ENCODE peak calls at places on chromosomes 5 and 9, in five cellular contexts. One of them, this sample, is unnamed.

GRCh38 chr9:115104908-115105307 is 13.0 kb downstream of the TNC start:
- DNase-seq in AG09319: peak
- DNase-seq in tibial nerve: no peak
- DNase-seq in right atrium auricular region: no peak
- DNase-seq in astrocyte of the cerebellum: no peak
- DNase-seq in this sample: no peak

GRCh38 chr5:166781729-166782128 is 1509.7 kb upstream of the WWC1 start:
- DNase-seq in tibial nerve: no peak
- DNase-seq in astrocyte of the cerebellum: no peak
- DNase-seq in AG09319: no peak
- DNase-seq in right atrium auricular region: no peak
- DNase-seq in this sample: peak

GRCh38 chr5:120684213-120684612 is 220.1 kb downstream of the PRR16 start:
- DNase-seq in astrocyte of the cerebellum: no peak
- DNase-seq in tibial nerve: no peak
- DNase-seq in AG09319: no peak
- DNase-seq in right atrium auricular region: no peak
- DNase-seq in this sample: no peak

GRCh38 chr5:10863763-10864383 is 102.8 kb upstream of the DAP start:
- DNase-seq in AG09319: no peak
- DNase-seq in right atrium auricular region: no peak
- DNase-seq in tibial nerve: no peak
- DNase-seq in astrocyte of the cerebellum: no peak
- DNase-seq in this sample: no peak

GRCh38 chr5:23234153-23234729 is 273.2 kb upstream of the PRDM9 start:
- DNase-seq in tibial nerve: no peak
- DNase-seq in astrocyte of the cerebellum: no peak
- DNase-seq in right atrium auricular region: no peak
- DNase-seq in AG09319: no peak
- DNase-seq in this sample: no peak

GRCh38 chr5:79562351-79563246 is 48.7 kb upstream of the HOMER1 start:
- DNase-seq in AG09319: peak
- DNase-seq in right atrium auricular region: no peak
- DNase-seq in tibial nerve: no peak
- DNase-seq in astrocyte of the cerebellum: no peak
- DNase-seq in this sample: no peak

GRCh38 chr9:36893911-36894310 is 140.2 kb downstream of the PAX5 start:
- DNase-seq in right atrium auricular region: no peak
- DNase-seq in AG09319: no peak
- DNase-seq in tibial nerve: no peak
- DNase-seq in astrocyte of the cerebellum: no peak
- DNase-seq in this sample: no peak

GRCh38 chr9:135561391-135562234 is at the start of gene PAEP:
- DNase-seq in astrocyte of the cerebellum: no peak
- DNase-seq in right atrium auricular region: no peak
- DNase-seq in AG09319: no peak
- DNase-seq in tibial nerve: no peak
- DNase-seq in this sample: no peak

GRCh38 chr5:5145651-5146529 is 5.8 kb downstream of the ADAMTS16 start:
- DNase-seq in AG09319: no peak
- DNase-seq in tibial nerve: no peak
- DNase-seq in right atrium auricular region: no peak
- DNase-seq in astrocyte of the cerebellum: no peak
- DNase-seq in this sample: no peak

GRCh38 chr9:130893250-130894101 is 3.1 kb downstream of the QRFP start:
- DNase-seq in astrocyte of the cerebellum: no peak
- DNase-seq in right atrium auricular region: no peak
- DNase-seq in tibial nerve: no peak
- DNase-seq in AG09319: no peak
- DNase-seq in this sample: no peak
- TF ChIP-seq CTCF in astrocyte of the cerebellum: peak
- TF ChIP-seq CTCF in right atrium auricular region: no peak
- TF ChIP-seq CTCF in tibial nerve: peak
- TF ChIP-seq CTCF in AG09319: no peak
- TF ChIP-seq CTCF in this sample: no peak

DNA sequence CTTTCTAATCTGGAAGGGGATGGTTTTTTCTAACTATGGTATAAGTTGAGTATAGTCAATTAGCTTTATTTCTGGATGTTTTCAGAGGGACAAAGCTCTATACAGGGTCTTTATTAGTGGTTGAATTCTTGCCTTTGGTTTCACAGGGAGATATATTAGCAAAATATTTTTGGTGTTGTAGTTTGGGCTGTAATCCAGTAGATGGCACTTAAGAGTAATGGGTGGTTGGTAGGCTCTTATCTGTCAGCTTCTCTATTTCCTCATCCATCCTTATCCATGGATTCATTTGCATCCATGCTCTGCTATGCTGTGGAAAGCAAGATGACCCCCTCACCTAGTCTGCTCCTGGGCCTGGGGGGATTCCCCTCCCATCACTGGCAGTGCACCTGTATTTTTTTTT is 363.6 kb upstream of the CYLC2 start:
- DNase-seq in right atrium auricular region: no peak
- DNase-seq in tibial nerve: no peak
- DNase-seq in AG09319: no peak
- DNase-seq in astrocyte of the cerebellum: no peak
- DNase-seq in this sample: no peak
- TF ChIP-seq CTCF in right atrium auricular region: no peak
- TF ChIP-seq CTCF in tibial nerve: no peak
- TF ChIP-seq CTCF in AG09319: no peak
- TF ChIP-seq CTCF in astrocyte of the cerebellum: no peak
- TF ChIP-seq CTCF in this sample: no peak

DNA sequence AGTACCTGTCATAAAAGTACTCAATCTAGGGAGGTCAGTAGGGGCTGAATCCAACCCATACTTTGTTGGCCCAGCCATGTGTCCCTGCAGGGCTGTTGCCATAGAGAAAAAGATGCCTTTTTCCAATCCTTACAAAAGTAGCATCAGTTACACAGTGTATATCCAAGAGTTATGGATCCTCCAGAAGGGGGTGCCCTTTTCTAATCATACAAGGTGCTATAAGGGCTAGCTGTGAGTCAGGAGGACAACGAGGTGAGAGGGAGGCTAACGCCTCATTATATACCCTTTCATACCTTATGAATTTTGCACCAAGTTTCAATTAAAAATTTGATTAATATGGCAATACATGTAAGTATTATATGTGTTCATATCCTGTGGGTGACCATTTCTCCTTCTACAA is 4.8 kb downstream of the KIAA0825 start:
- DNase-seq in astrocyte of the cerebellum: no peak
- DNase-seq in right atrium auricular region: no peak
- DNase-seq in tibial nerve: no peak
- DNase-seq in AG09319: no peak
- DNase-seq in this sample: no peak
- TF ChIP-seq CTCF in astrocyte of the cerebellum: peak
- TF ChIP-seq CTCF in right atrium auricular region: no peak
- TF ChIP-seq CTCF in tibial nerve: no peak
- TF ChIP-seq CTCF in AG09319: no peak
- TF ChIP-seq CTCF in this sample: no peak

GRCh38 chr9:120109242-120109641 is 470.7 kb downstream of the CDK5RAP2 start:
- DNase-seq in tibial nerve: no peak
- DNase-seq in right atrium auricular region: no peak
- DNase-seq in AG09319: no peak
- DNase-seq in astrocyte of the cerebellum: no peak
- DNase-seq in this sample: no peak
- TF ChIP-seq CTCF in tibial nerve: no peak
- TF ChIP-seq CTCF in right atrium auricular region: no peak
- TF ChIP-seq CTCF in AG09319: peak
- TF ChIP-seq CTCF in astrocyte of the cerebellum: no peak
- TF ChIP-seq CTCF in this sample: no peak

GRCh38 chr5:1244976-1245375 is 19.8 kb downstream of the SLC6A18 start:
- DNase-seq in astrocyte of the cerebellum: no peak
- DNase-seq in tibial nerve: no peak
- DNase-seq in AG09319: no peak
- DNase-seq in right atrium auricular region: no peak
- DNase-seq in this sample: no peak
- TF ChIP-seq CTCF in astrocyte of the cerebellum: no peak
- TF ChIP-seq CTCF in tibial nerve: no peak
- TF ChIP-seq CTCF in AG09319: no peak
- TF ChIP-seq CTCF in right atrium auricular region: no peak
- TF ChIP-seq CTCF in this sample: no peak

GRCh38 chr5:105828855-105829254 is 1841.9 kb downstream of the EFNA5 start:
- DNase-seq in astrocyte of the cerebellum: no peak
- DNase-seq in tibial nerve: no peak
- DNase-seq in right atrium auricular region: no peak
- DNase-seq in AG09319: no peak
- DNase-seq in this sample: no peak
- TF ChIP-seq CTCF in astrocyte of the cerebellum: no peak
- TF ChIP-seq CTCF in tibial nerve: no peak
- TF ChIP-seq CTCF in right atrium auricular region: no peak
- TF ChIP-seq CTCF in AG09319: no peak
- TF ChIP-seq CTCF in this sample: no peak